ENCODE peak calls at places on chromosomes 5 and 9, in eight cellular contexts. G is spleen, F is lung, Z is psoas muscle, J is IMR-90, C is DND-41, K is testis, P is fibroblast of pulmonary artery. R is an unnamed sample.

GRCh38 chr5:61304611-61305369 is 27.3 kb upstream of the ZSWIM6 start:
- DNase-seq in J (peak; percentile 94), P (peak; percentile 97), F (peak; percentile 57), K (no peak), C (no peak), Z (no peak), G (no peak), R (no peak)

GRCh38 chr5:113451797-113452196 is 17.0 kb upstream of the TSSK1B start:
- DNase-seq in Z (no peak), P (peak; percentile 60), K (no peak), J (no peak), G (no peak), F (no peak), C (no peak), R (no peak)

GRCh38 chr5:103562084-103562452 is 521 bp downstream of the NUDT12 start:
- DNase-seq in G (no peak), Z (no peak), J (no peak), F (no peak), K (peak; percentile 19), C (no peak), P (no peak), R (no peak)

GRCh38 chr9:89312154-89312616 is 1.2 kb downstream of the CKS2 start:
- DNase-seq in J (no peak), Z (no peak), F (no peak), C (peak; percentile 23), G (no peak), P (no peak), K (peak; percentile 42), R (no peak)

GRCh38 chr5:50711280-50711679 is 44.8 kb downstream of the PARP8 start:
- DNase-seq in J (peak; percentile 8), Z (no peak), K (no peak), F (no peak), C (peak; percentile 89), G (no peak), P (no peak), R (no peak)

GRCh38 chr9:125479846-125480615 is 218.4 kb downstream of the GAPVD1 start:
- DNase-seq in J (no peak), P (no peak), K (no peak), F (no peak), Z (no peak), G (no peak), C (no peak), R (no peak)

GRCh38 chr5:107218457-107219193 is 452.1 kb downstream of the EFNA5 start:
- DNase-seq in P (peak; percentile 80), F (no peak), Z (no peak), K (no peak), J (peak; percentile 21), G (no peak), C (no peak), R (no peak)

GRCh38 chr5:157172408-157172807 is 6.3 kb upstream of the GARIN3 start:
- DNase-seq in C (peak; percentile 61), F (no peak), J (no peak), K (no peak), G (peak; percentile 77), P (no peak), Z (no peak), R (no peak)

GRCh38 chr9:134622896-134623407 is 18.7 kb upstream of the COL5A1 start:
- DNase-seq in K (no peak), J (no peak), G (peak; percentile 16), F (no peak), Z (no peak), C (no peak), P (no peak), R (peak; percentile 70)

GRCh38 chr5:99901972-99902371 is 633.2 kb upstream of the FAM174A start:
- DNase-seq in Z (no peak), F (no peak), K (no peak), G (no peak), P (no peak), C (no peak), J (no peak), R (no peak)

GRCh38 chr5:152619756-152620155 is 214.7 kb upstream of the NMUR2 start:
- DNase-seq in Z (no peak), J (no peak), G (no peak), K (no peak), P (no peak), F (no peak), C (no peak), R (no peak)

GRCh38 chr9:128987800-128988199 is 40.3 kb downstream of the NUP188 start:
- DNase-seq in P (peak; percentile 65), C (no peak), J (peak; percentile 80), G (no peak), K (no peak), F (no peak), Z (peak; percentile 67), R (peak; percentile 13)

GRCh38 chr5:59042683-59043082 is 459.8 kb downstream of the RAB3C start:
- DNase-seq in C (no peak), G (no peak), K (no peak), F (no peak), Z (peak; percentile 76), P (no peak), J (no peak), R (no peak)

GRCh38 chr5:160543395-160543794 is 121.7 kb downstream of the PTTG1 start:
- DNase-seq in P (no peak), Z (no peak), C (no peak), F (no peak), J (no peak), K (no peak), G (no peak), R (no peak)

GRCh38 chr5:150234606-150235547 is 45.0 kb downstream of the SLC6A7 start:
- DNase-seq in P (no peak), G (no peak), Z (no peak), F (no peak), J (no peak), C (no peak), K (no peak), R (no peak)

GRCh38 chr9:38017149-38017884 is 51.7 kb downstream of the SHB start:
- DNase-seq in Z (peak; percentile 73), F (peak; percentile 78), G (no peak), C (no peak), J (peak; percentile 62), P (peak; percentile 55), K (peak; percentile 72), R (no peak)

GRCh38 chr9:122248448-122248865 is 16.2 kb downstream of the RBM18 start:
- DNase-seq in C (no peak), K (no peak), G (no peak), F (no peak), Z (no peak), J (no peak), P (no peak), R (no peak)

GRCh38 chr5:61603211-61603908 is 271.3 kb downstream of the ZSWIM6 start:
- DNase-seq in G (no peak), Z (no peak), C (no peak), J (no peak), K (peak; percentile 43), F (no peak), P (no peak), R (no peak)

DNA sequence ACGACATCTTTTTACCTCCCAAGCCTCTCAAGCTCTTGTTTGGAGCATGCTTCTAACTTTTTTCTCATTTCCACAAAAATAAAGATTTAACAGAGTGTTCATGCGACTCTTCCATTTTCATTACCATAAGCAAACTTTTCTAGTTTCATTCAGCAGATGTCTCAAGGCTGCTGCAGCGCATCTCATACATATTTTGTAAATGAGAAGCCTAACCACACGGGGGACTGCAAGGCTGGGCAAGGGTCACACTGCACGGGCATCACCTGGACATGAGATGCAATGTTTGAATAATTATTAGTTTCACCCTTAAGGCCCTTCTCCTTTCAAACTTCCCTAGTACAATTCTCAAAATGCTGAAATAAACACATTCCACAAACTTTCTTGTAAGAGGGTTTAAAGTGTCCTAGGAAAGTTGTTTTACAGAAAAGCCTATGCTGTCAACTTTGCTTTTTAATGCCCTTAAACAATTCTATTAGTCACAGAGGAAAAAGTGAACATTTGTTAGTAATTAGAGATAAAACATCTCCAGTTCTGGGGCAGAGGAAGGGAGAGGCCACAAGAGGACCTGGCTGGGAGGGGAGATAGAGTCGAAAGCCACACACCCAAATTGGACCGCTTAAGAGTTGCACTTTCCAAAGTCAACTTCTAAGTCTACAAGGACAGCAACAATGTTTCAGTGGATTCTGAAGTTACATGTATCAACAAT is 1.3 kb downstream of the DENND1A start:
- DNase-seq in J (peak; percentile 41), C (no peak), K (peak; percentile 40), Z (no peak), F (no peak), G (no peak), P (no peak), R (no peak)
- TF ChIP-seq CTCF in J (no peak), C (no peak), K (no peak), Z (no peak), F (no peak), G (no peak), P (no peak), R (no peak)

DNA sequence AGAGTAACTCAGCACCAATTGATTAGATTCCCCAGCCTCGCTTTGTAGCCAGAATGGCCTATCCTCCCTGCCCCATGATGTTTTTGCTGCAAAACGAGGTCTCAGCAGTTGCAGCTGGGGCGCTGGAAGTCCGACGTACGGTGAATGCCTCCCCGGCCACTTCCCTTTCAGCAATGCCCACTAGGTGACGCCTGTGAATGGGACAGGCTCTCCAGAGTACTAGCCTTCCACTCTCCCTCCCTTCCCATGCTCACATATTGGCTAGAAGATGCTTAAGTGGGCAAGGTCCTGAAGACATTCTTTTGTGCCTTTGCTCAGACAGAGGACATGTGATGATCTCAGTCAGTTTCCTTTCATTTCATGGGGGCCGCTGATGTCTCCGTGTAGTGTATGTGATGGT is 50.8 kb downstream of the DMRT2 start:
- DNase-seq in F (peak; percentile 36), K (peak; percentile 63), Z (peak; percentile 38), J (peak; percentile 16), G (no peak), C (no peak), P (peak; percentile 49), R (no peak)
- TF ChIP-seq CTCF in F (no peak), K (peak; percentile 14), Z (peak; percentile 55), J (peak; percentile 42), G (no peak), C (no peak), P (peak; percentile 64), R (peak; percentile 66)

DNA sequence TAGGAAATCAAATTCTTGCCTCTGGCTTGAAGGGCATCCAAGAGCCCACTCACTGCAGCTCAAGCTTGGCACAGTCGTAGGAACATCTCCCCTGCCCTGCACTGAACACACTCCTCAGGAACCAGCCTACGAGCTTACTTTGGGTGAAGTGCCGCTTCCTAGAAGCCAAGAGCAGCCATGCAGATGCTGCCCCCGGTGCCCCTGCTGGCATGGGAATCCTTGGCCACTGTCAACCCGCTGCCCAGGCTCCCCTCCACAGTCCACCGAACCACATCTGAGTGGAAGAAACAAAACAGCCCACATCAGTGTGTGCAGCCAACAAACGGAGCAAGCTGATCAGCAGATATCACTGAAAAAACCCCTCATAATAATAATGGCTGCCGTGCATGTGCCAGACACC is 89.8 kb downstream of the TMEM215 start:
- DNase-seq in Z (no peak), J (no peak), C (no peak), G (no peak), P (no peak), K (no peak), F (no peak), R (no peak)
- TF ChIP-seq CTCF in Z (no peak), J (no peak), C (no peak), G (no peak), P (no peak), K (no peak), F (no peak), R (no peak)

DNA sequence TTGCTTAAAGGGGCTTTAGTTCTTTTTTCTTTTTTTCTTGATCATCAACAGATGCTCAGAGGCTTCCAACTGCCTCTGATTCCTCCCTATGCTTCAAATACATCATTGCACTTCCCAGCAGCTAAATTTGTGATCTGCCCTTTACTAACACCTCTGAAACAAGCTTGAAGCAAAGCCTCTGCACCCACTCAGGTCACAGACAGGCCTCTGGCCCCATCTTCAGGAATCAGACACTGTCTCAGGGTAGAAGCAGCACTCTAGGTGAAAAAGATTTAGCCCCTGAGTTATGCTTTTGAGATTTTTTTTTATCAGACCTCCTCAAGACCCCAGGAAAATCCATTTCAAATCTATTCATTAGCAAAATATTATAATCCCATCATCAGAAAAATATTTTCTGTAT is 91.5 kb downstream of the MAMDC2 start:
- DNase-seq in F (no peak), G (no peak), J (no peak), Z (no peak), P (no peak), K (no peak), C (no peak), R (no peak)
- TF ChIP-seq CTCF in F (no peak), G (no peak), J (peak; percentile 32), Z (peak; percentile 9), P (no peak), K (no peak), C (no peak), R (peak; percentile 58)

R was measured in chondrocyte.